ENCODE peak calls at places on chromosomes 7 and 10, in seven cellular contexts. One of them, this sample, is unnamed.

GRCh38 chr7:83211685-83212084 is 49.0 kb upstream of the PCLO start:
- DNase-seq in astrocyte of the cerebellum: no peak
- DNase-seq in dorsolateral prefrontal cortex: no peak
- DNase-seq in AG04450: no peak
- DNase-seq in BJ: no peak
- DNase-seq in fibroblast of villous mesenchyme: no peak
- DNase-seq in WERI-Rb-1: no peak
- DNase-seq in this sample: no peak

GRCh38 chr10:115861864-115862263 is 411.1 kb downstream of the GFRA1 start:
- DNase-seq in AG04450: peak; percentile 10
- DNase-seq in dorsolateral prefrontal cortex: no peak
- DNase-seq in astrocyte of the cerebellum: peak; percentile 5
- DNase-seq in fibroblast of villous mesenchyme: peak; percentile 17
- DNase-seq in WERI-Rb-1: no peak
- DNase-seq in BJ: no peak
- DNase-seq in this sample: peak; percentile 35

GRCh38 chr10:51937736-51938135 is 238.3 kb upstream of the CSTF2T start:
- DNase-seq in dorsolateral prefrontal cortex: no peak
- DNase-seq in WERI-Rb-1: no peak
- DNase-seq in fibroblast of villous mesenchyme: peak; percentile 74
- DNase-seq in astrocyte of the cerebellum: peak; percentile 27
- DNase-seq in AG04450: peak; percentile 41
- DNase-seq in BJ: no peak
- DNase-seq in this sample: peak; percentile 89

GRCh38 chr7:47074702-47075153 is 507.2 kb downstream of the TNS3 start:
- DNase-seq in dorsolateral prefrontal cortex: no peak
- DNase-seq in WERI-Rb-1: no peak
- DNase-seq in astrocyte of the cerebellum: no peak
- DNase-seq in AG04450: no peak
- DNase-seq in BJ: no peak
- DNase-seq in fibroblast of villous mesenchyme: peak; percentile 92
- DNase-seq in this sample: peak; percentile 42

GRCh38 chr7:127650842-127651555 is 995 bp upstream of the SND1 start:
- DNase-seq in astrocyte of the cerebellum: no peak
- DNase-seq in AG04450: no peak
- DNase-seq in BJ: no peak
- DNase-seq in fibroblast of villous mesenchyme: peak; percentile 63
- DNase-seq in dorsolateral prefrontal cortex: no peak
- DNase-seq in WERI-Rb-1: no peak
- DNase-seq in this sample: peak; percentile 62

GRCh38 chr7:42143605-42144252 is 93.3 kb downstream of the GLI3 start:
- DNase-seq in astrocyte of the cerebellum: no peak
- DNase-seq in WERI-Rb-1: no peak
- DNase-seq in BJ: peak; percentile 34
- DNase-seq in AG04450: no peak
- DNase-seq in fibroblast of villous mesenchyme: peak; percentile 36
- DNase-seq in dorsolateral prefrontal cortex: no peak
- DNase-seq in this sample: peak; percentile 51

GRCh38 chr7:1748076-1748750 is 78.1 kb downstream of the ELFN1 start:
- DNase-seq in astrocyte of the cerebellum: no peak
- DNase-seq in dorsolateral prefrontal cortex: no peak
- DNase-seq in WERI-Rb-1: no peak
- DNase-seq in fibroblast of villous mesenchyme: no peak
- DNase-seq in BJ: no peak
- DNase-seq in AG04450: no peak
- DNase-seq in this sample: no peak

GRCh38 chr10:132862485-132863420 is 76.8 kb upstream of the NKX6-2 start:
- DNase-seq in WERI-Rb-1: no peak
- DNase-seq in AG04450: no peak
- DNase-seq in astrocyte of the cerebellum: no peak
- DNase-seq in dorsolateral prefrontal cortex: peak; percentile 38
- DNase-seq in BJ: no peak
- DNase-seq in fibroblast of villous mesenchyme: no peak
- DNase-seq in this sample: no peak

GRCh38 chr10:122163182-122164027 is 107.7 kb upstream of the BTBD16 start:
- DNase-seq in BJ: no peak
- DNase-seq in AG04450: no peak
- DNase-seq in fibroblast of villous mesenchyme: peak; percentile 39
- DNase-seq in WERI-Rb-1: peak; percentile 80
- DNase-seq in dorsolateral prefrontal cortex: no peak
- DNase-seq in astrocyte of the cerebellum: no peak
- DNase-seq in this sample: no peak

GRCh38 chr10:72223743-72224101 is 7.6 kb upstream of the ASCC1 start:
- DNase-seq in astrocyte of the cerebellum: no peak
- DNase-seq in dorsolateral prefrontal cortex: no peak
- DNase-seq in fibroblast of villous mesenchyme: no peak
- DNase-seq in AG04450: no peak
- DNase-seq in BJ: no peak
- DNase-seq in WERI-Rb-1: no peak
- DNase-seq in this sample: peak; percentile 62

GRCh38 chr10:49398000-49398861 is 2.3 kb upstream of the DRGX start:
- DNase-seq in fibroblast of villous mesenchyme: peak; percentile 37
- DNase-seq in BJ: no peak
- DNase-seq in dorsolateral prefrontal cortex: no peak
- DNase-seq in WERI-Rb-1: no peak
- DNase-seq in astrocyte of the cerebellum: no peak
- DNase-seq in AG04450: no peak
- DNase-seq in this sample: peak; percentile 58

GRCh38 chr7:92159-92767 is 100.1 kb upstream of the FAM20C start:
- DNase-seq in dorsolateral prefrontal cortex: no peak
- DNase-seq in AG04450: no peak
- DNase-seq in fibroblast of villous mesenchyme: no peak
- DNase-seq in astrocyte of the cerebellum: no peak
- DNase-seq in WERI-Rb-1: peak; percentile 53
- DNase-seq in BJ: no peak
- DNase-seq in this sample: no peak

GRCh38 chr7:157866525-157866924 is 529.7 kb downstream of the DNAJB6 start:
- DNase-seq in AG04450: no peak
- DNase-seq in dorsolateral prefrontal cortex: no peak
- DNase-seq in fibroblast of villous mesenchyme: no peak
- DNase-seq in astrocyte of the cerebellum: no peak
- DNase-seq in BJ: no peak
- DNase-seq in WERI-Rb-1: no peak
- DNase-seq in this sample: no peak

GRCh38 chr10:36629476-36629875 is 495.9 kb upstream of the ANKRD30A start:
- DNase-seq in AG04450: no peak
- DNase-seq in fibroblast of villous mesenchyme: peak; percentile 2
- DNase-seq in BJ: no peak
- DNase-seq in astrocyte of the cerebellum: no peak
- DNase-seq in dorsolateral prefrontal cortex: no peak
- DNase-seq in WERI-Rb-1: no peak
- DNase-seq in this sample: no peak

GRCh38 chr10:59382831-59383295 is 20.5 kb upstream of the FAM13C start:
- DNase-seq in astrocyte of the cerebellum: peak; percentile 59
- DNase-seq in fibroblast of villous mesenchyme: peak; percentile 82
- DNase-seq in WERI-Rb-1: no peak
- DNase-seq in BJ: no peak
- DNase-seq in dorsolateral prefrontal cortex: no peak
- DNase-seq in AG04450: peak; percentile 86
- DNase-seq in this sample: peak; percentile 54

DNA sequence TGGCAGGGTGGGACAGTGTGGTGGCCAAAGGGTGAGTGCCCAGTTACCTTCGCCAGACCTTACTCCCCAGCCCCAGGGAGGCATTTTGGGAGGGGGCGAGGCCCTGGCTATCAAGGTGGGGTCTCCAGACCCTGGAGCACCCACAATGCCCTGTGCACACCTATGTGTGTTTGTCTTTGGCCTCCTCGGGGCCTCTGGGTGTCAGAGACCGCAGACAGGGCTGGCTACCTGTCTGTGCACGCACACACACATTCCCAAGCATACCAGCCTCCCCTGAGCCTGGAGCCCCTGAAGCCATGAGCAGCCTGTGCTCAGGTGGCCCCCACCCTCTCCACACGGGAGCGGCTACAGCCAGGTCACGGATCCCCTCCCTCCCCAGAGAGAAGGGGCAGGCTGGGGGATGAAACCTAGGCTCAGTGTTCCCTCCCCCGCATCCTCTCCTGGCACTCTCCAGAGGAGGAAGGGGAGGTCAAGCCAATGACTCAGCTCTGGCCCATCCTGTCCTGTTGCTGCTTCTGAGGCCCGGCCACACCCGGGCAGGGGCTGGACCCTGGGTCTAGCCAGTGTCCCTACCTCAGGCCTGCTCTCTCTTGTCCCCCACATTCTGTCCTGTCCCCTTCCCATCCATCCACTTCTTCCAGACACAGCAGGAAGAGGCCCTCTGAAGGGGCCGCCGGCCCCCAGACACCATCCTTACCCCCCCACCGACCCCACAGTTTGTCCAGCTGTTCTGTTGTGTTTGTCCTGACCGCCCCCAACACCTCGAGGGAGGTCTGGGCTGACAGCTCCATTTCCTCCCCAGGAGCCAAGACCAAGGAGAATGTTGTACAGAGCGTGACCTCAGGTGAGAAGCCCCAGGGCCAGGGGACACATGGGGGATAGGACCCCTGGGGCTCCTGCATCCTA is 685 bp downstream of the SNCG start:
- DNase-seq in dorsolateral prefrontal cortex: no peak
- DNase-seq in fibroblast of villous mesenchyme: peak; percentile 74
- DNase-seq in BJ: no peak
- DNase-seq in AG04450: no peak
- DNase-seq in astrocyte of the cerebellum: no peak
- DNase-seq in WERI-Rb-1: peak; percentile 51
- DNase-seq in this sample: peak; percentile 67
- H3K4me3 ChIP-seq in dorsolateral prefrontal cortex: peak overlapping the region; percentile 39
- H3K4me3 ChIP-seq in fibroblast of villous mesenchyme: no peak overlapping the region
- H3K4me3 ChIP-seq in BJ: no peak overlapping the region
- H3K4me3 ChIP-seq in AG04450: no peak overlapping the region
- H3K4me3 ChIP-seq in astrocyte of the cerebellum: no peak overlapping the region
- H3K4me3 ChIP-seq in WERI-Rb-1: no peak overlapping the region
- H3K4me3 ChIP-seq in this sample: no peak overlapping the region

DNA sequence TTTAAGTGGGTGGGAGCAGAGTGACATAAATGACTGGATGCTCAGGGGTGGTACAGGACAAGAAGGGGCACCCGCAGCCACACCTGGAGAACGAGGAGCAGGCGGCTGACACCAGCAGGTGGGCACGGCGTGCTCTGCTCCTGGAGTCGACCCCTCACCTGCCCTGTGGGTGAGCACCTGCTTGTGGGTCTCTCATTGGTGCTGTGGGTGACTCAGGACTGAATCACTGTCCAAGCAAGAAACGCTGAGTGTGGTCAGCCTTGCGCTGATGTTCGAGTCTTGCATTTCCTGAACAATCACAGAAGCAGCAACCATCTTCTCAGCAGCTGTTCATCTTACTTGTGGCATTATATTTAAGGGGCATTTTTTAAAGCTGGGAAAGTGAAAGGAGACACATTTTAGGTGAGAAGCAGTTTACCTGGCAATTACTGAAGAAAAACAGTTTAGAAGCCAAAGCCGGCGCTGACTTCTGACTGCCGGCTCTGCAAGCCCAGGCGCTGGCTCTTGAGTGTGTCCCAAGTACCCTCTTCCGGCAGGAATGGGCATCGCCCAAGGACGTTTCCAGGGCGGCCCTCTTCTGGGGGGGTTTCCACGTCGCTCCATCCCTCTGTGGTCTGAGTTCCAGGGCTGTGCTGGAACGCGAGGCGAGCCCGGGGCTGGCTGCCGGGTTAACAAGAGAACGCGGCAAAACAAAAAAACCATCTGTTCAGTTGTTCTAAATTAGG is 145.2 kb upstream of the PFKP start:
- DNase-seq in dorsolateral prefrontal cortex: no peak
- DNase-seq in BJ: no peak
- DNase-seq in WERI-Rb-1: no peak
- DNase-seq in AG04450: no peak
- DNase-seq in fibroblast of villous mesenchyme: no peak
- DNase-seq in astrocyte of the cerebellum: no peak
- DNase-seq in this sample: peak; percentile 4
- TF ChIP-seq CTCF in dorsolateral prefrontal cortex: no peak
- TF ChIP-seq CTCF in BJ: no peak
- TF ChIP-seq CTCF in WERI-Rb-1: no peak
- TF ChIP-seq CTCF in AG04450: no peak
- TF ChIP-seq CTCF in fibroblast of villous mesenchyme: peak; percentile 31
- TF ChIP-seq CTCF in astrocyte of the cerebellum: no peak
- TF ChIP-seq CTCF in this sample: no peak

GRCh38 chr10:75226656-75227055 is 9.1 kb downstream of the COMTD1 start:
- DNase-seq in BJ: no peak
- DNase-seq in fibroblast of villous mesenchyme: no peak
- DNase-seq in dorsolateral prefrontal cortex: no peak
- DNase-seq in AG04450: no peak
- DNase-seq in WERI-Rb-1: no peak
- DNase-seq in astrocyte of the cerebellum: no peak
- DNase-seq in this sample: no peak
- H3K4me3 ChIP-seq in BJ: no peak overlapping the region
- H3K4me3 ChIP-seq in fibroblast of villous mesenchyme: no peak overlapping the region
- H3K4me3 ChIP-seq in dorsolateral prefrontal cortex: no peak overlapping the region
- H3K4me3 ChIP-seq in AG04450: no peak overlapping the region
- H3K4me3 ChIP-seq in WERI-Rb-1: no peak overlapping the region
- H3K4me3 ChIP-seq in astrocyte of the cerebellum: no peak overlapping the region
- H3K4me3 ChIP-seq in this sample: no peak overlapping the region

GRCh38 chr7:105013818-105014724 is at the start of gene KMT2E:
- DNase-seq in BJ: no peak
- DNase-seq in WERI-Rb-1: peak; percentile 91
- DNase-seq in astrocyte of the cerebellum: peak; percentile 53
- DNase-seq in dorsolateral prefrontal cortex: peak; percentile 78
- DNase-seq in AG04450: peak; percentile 65
- DNase-seq in fibroblast of villous mesenchyme: peak; percentile 81
- DNase-seq in this sample: peak; percentile 89

GRCh38 chr7:105011771-105012502 is 2.1 kb upstream of the KMT2E start:
- DNase-seq in fibroblast of villous mesenchyme: no peak
- DNase-seq in AG04450: no peak
- DNase-seq in dorsolateral prefrontal cortex: no peak
- DNase-seq in BJ: no peak
- DNase-seq in WERI-Rb-1: no peak
- DNase-seq in astrocyte of the cerebellum: no peak
- DNase-seq in this sample: no peak

GRCh38 chr7:105010538-105011523 is 3.2 kb upstream of the KMT2E start:
- DNase-seq in AG04450: no peak
- DNase-seq in WERI-Rb-1: no peak
- DNase-seq in BJ: no peak
- DNase-seq in dorsolateral prefrontal cortex: no peak
- DNase-seq in fibroblast of villous mesenchyme: peak; percentile 41
- DNase-seq in astrocyte of the cerebellum: no peak
- DNase-seq in this sample: peak; percentile 48

GRCh38 chr7:105013283-105013817 is 655 bp upstream of the KMT2E start:
- DNase-seq in astrocyte of the cerebellum: peak; percentile 90
- DNase-seq in WERI-Rb-1: peak; percentile 94
- DNase-seq in BJ: peak; percentile 66
- DNase-seq in AG04450: peak; percentile 86
- DNase-seq in dorsolateral prefrontal cortex: peak; percentile 95
- DNase-seq in fibroblast of villous mesenchyme: peak; percentile 94
- DNase-seq in this sample: peak; percentile 97

DNA sequence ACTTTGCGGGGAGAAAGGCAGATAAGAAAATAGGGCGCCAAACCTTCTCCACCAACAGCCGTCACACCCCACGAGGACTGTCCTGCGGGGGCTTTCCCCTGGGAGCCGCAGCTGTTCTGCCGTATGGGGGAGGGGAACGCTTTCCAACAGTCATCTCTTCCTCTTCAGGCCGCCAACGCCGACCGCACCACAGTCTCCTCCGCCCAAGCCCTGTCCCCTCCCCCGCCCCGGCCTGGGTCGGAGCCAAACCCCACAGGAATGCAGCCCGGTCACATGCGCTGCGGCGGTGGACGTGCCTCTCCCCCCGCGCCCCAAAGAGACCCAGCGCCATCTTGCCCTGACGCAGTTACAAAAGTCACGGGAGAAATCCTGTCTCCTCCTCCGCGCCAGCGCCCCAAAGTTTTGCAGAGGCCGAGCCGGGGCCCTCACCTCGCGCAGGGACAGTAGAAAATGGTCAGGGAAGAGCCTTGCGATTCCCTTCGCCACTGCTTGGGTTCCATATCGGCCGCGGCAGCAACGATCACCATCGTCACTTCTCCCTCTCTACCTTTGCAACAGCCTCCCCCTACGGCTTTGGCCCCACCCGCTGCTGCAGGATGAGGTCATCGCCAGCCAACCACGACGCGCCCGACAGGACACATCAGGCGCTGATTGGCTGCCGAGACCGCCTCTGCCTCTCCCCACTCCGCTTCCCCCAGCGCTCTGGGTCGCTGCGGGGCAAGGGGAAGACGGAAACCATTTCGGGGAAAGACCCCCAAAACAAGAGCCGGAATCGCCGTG is 1.3 kb upstream of the KMT2E start:
- DNase-seq in WERI-Rb-1: peak; percentile 97
- DNase-seq in fibroblast of villous mesenchyme: peak; percentile 98
- DNase-seq in AG04450: peak; percentile 97
- DNase-seq in BJ: peak; percentile 84
- DNase-seq in astrocyte of the cerebellum: peak; percentile 94
- DNase-seq in dorsolateral prefrontal cortex: peak; percentile 99
- DNase-seq in this sample: peak; percentile 99
- TF ChIP-seq CTCF in WERI-Rb-1: no peak
- TF ChIP-seq CTCF in fibroblast of villous mesenchyme: no peak
- TF ChIP-seq CTCF in AG04450: no peak
- TF ChIP-seq CTCF in BJ: no peak
- TF ChIP-seq CTCF in astrocyte of the cerebellum: no peak
- TF ChIP-seq CTCF in dorsolateral prefrontal cortex: no peak
- TF ChIP-seq CTCF in this sample: no peak